ENCODE peak calls at places on chromosomes 4 and X, in four cellular contexts. Y, M, W and U are unnamed samples.
A peak's percentile ranks its signal among the peaks of the same experiment; 100 is the strongest.

GRCh38 chr4:73311428-73311827 is 52.8 kb upstream of the ANKRD17 start:
- DNase-seq in Y (peak; percentile 56), W (no peak), M (peak; percentile 61), U (peak; percentile 17)

GRCh38 chr4:165208322-165208652 is 926 bp downstream of the KLHL2 start:
- DNase-seq in M (no peak), Y (no peak), W (no peak), U (no peak)

GRCh38 chrX:18996536-18996935 is 12.6 kb upstream of the PHKA2 start:
- DNase-seq in Y (no peak), W (no peak), M (no peak), U (no peak)

GRCh38 chr4:145552181-145552822 is 66.9 kb upstream of the MMAA start:
- DNase-seq in M (no peak), W (no peak), Y (no peak), U (no peak)

GRCh38 chr4:10158355-10158942 is 41.9 kb upstream of the WDR1 start:
- DNase-seq in W (no peak), Y (peak; percentile 74), M (peak; percentile 63), U (no peak)

GRCh38 chr4:79574741-79575451 is 166.9 kb upstream of the GK2 start:
- DNase-seq in W (no peak), M (no peak), Y (no peak), U (no peak)

GRCh38 chr4:148061795-148062194 is 329.9 kb downstream of the ARHGAP10 start:
- DNase-seq in W (no peak), M (no peak), Y (no peak), U (no peak)

GRCh38 chr4:15754323-15754722 is 23.8 kb upstream of the CD38 start:
- DNase-seq in M (peak; percentile 48), Y (peak; percentile 68), W (no peak), U (no peak)

GRCh38 chrX:41952102-41952501 is 28.7 kb upstream of the CASK start:
- DNase-seq in Y (no peak), M (no peak), W (no peak), U (no peak)

GRCh38 chrX:68428431-68428830 is 4.9 kb downstream of the OPHN1 start:
- DNase-seq in M (peak; percentile 60), Y (peak; percentile 20), W (no peak), U (no peak)

GRCh38 chr4:30870513-30870912 is 150.3 kb downstream of the PCDH7 start:
- DNase-seq in Y (no peak), W (no peak), M (no peak), U (no peak)

GRCh38 chrX:26375346-26375745 is 159.4 kb downstream of the MAGEB5 start:
- DNase-seq in Y (no peak), M (no peak), W (no peak), U (no peak)

GRCh38 chrX:106014119-106014775 is 24.3 kb downstream of the SERPINA7 start:
- DNase-seq in Y (no peak), M (no peak), W (no peak), U (no peak)

GRCh38 chr4:3257125-3257690 is 8.2 kb downstream of the MSANTD1 start:
- DNase-seq in W (no peak), M (no peak), Y (no peak), U (no peak)

GRCh38 chrX:9349572-9350259 is 115.1 kb upstream of the TBL1X start:
- DNase-seq in W (no peak), Y (no peak), M (peak; percentile 27), U (no peak)

GRCh38 chrX:129981207-129981553 is 1.3 kb upstream of the BCORL1 start:
- DNase-seq in W (no peak), Y (no peak), M (no peak), U (no peak)

GRCh38 chr4:182286035-182286434 is 42.8 kb downstream of the TENM3 start:
- DNase-seq in M (no peak), W (no peak), Y (peak; percentile 13), U (no peak)

GRCh38 chr4:7224001-7224400 is 31.7 kb downstream of the SORCS2 start:
- DNase-seq in Y (no peak), W (no peak), M (no peak), U (no peak)

GRCh38 chr4:21811576-21811975 is 137.0 kb downstream of the KCNIP4 start:
- DNase-seq in W (peak; percentile 52), M (peak; percentile 64), Y (peak; percentile 68), U (no peak)

GRCh38 chr4:180664766-180665368 is 1578.3 kb upstream of the TENM3 start:
- DNase-seq in Y (peak; percentile 91), W (peak; percentile 17), M (peak; percentile 89), U (peak; percentile 29)

GRCh38 chr4:112321768-112322684 is 24.9 kb downstream of the ALPK1 start:
- DNase-seq in W (peak; percentile 8), M (peak; percentile 73), Y (peak; percentile 71), U (no peak)

GRCh38 chrX:9681011-9681410 is 84.6 kb downstream of the GPR143 start:
- DNase-seq in Y (no peak), M (no peak), W (no peak), U (no peak)

GRCh38 chrX:118726887-118727685 is at the start of gene IL13RA1:
- DNase-seq in Y (peak; percentile 90), W (no peak), M (peak; percentile 81), U (no peak)

GRCh38 chrX:9538544-9539045 is 73.7 kb downstream of the TBL1X start:
- DNase-seq in M (no peak), Y (peak; percentile 44), W (no peak), U (no peak)

GRCh38 chr4:88054229-88054628 is 46.8 kb downstream of the PKD2 start:
- DNase-seq in W (peak; percentile 26), Y (no peak), M (no peak), U (no peak)

GRCh38 chr4:94757192-94758140 is at the start of gene BMPR1B:
- DNase-seq in M (peak; percentile 64), W (no peak), Y (peak; percentile 70), U (no peak)

GRCh38 chr4:147103403-147103946 is 157.8 kb upstream of the TTC29 start:
- DNase-seq in W (peak; percentile 97), M (peak; percentile 96), Y (peak; percentile 90), U (peak; percentile 91)

GRCh38 chrX:107750263-107750662 is 25.3 kb downstream of the TSC22D3 start:
- DNase-seq in Y (no peak), M (no peak), W (no peak), U (no peak)

GRCh38 chrX:6382284-6382683 is 152.6 kb downstream of the VCX3A start:
- DNase-seq in W (no peak), M (no peak), Y (no peak), U (no peak)

GRCh38 chr4:104500452-104500851 is 5.8 kb upstream of the CXXC4 start:
- DNase-seq in W (no peak), Y (no peak), M (no peak), U (no peak)

GRCh38 chrX:10245219-10245618 is 88.4 kb downstream of the CLCN4 start:
- DNase-seq in M (no peak), Y (no peak), W (no peak), U (no peak)

GRCh38 chrX:49184294-49185061 is 1.7 kb downstream of the PRICKLE3 start:
- DNase-seq in W (peak; percentile 38), Y (peak; percentile 92), M (peak; percentile 91), U (no peak)

GRCh38 chr4:38322709-38323108 is 341.3 kb upstream of the KLF3 start:
- DNase-seq in M (peak; percentile 89), W (peak; percentile 41), Y (peak; percentile 89), U (no peak)

GRCh38 chr4:155071962-155072361 is 136.5 kb upstream of the NPY2R start:
- DNase-seq in M (no peak), W (no peak), Y (no peak), U (no peak)

GRCh38 chr4:8694651-8695151 is 102.1 kb downstream of the CPZ start:
- DNase-seq in W (no peak), M (no peak), Y (no peak), U (no peak)

GRCh38 chr4:19844436-19844835 is 407.3 kb upstream of the SLIT2 start:
- DNase-seq in W (no peak), Y (peak; percentile 78), M (peak; percentile 79), U (no peak)

GRCh38 chr4:123976285-123976684 is 579.7 kb downstream of the SPRY1 start:
- DNase-seq in M (peak; percentile 56), Y (peak; percentile 35), W (no peak), U (no peak)

GRCh38 chrX:14758029-14758491 is 114.8 kb downstream of the FANCB start:
- DNase-seq in M (no peak), Y (no peak), W (no peak), U (no peak)

GRCh38 chr4:75831856-75832405 is 70.3 kb downstream of the PPEF2 start:
- DNase-seq in W (no peak), Y (no peak), M (no peak), U (no peak)
- H3K4me3 ChIP-seq in W (no peak overlapping the region), Y (no peak overlapping the region), M (no peak overlapping the region), U (no peak overlapping the region)

GRCh38 chr4:6198768-6199343 is 1.5 kb downstream of the JAKMIP1 start:
- DNase-seq in M (no peak), W (no peak), Y (peak; percentile 25), U (no peak)

GRCh38 chr4:6201580-6202091 is 1.3 kb upstream of the JAKMIP1 start:
- DNase-seq in W (no peak), Y (no peak), M (no peak), U (no peak)

GRCh38 chr4:6199344-6199921 is 916 bp downstream of the JAKMIP1 start:
- DNase-seq in W (no peak), M (no peak), Y (no peak), U (no peak)

GRCh38 chr4:6200011-6200921 is at the start of gene JAKMIP1:
- DNase-seq in M (peak; percentile 47), W (no peak), Y (peak; percentile 71), U (no peak)

DNA sequence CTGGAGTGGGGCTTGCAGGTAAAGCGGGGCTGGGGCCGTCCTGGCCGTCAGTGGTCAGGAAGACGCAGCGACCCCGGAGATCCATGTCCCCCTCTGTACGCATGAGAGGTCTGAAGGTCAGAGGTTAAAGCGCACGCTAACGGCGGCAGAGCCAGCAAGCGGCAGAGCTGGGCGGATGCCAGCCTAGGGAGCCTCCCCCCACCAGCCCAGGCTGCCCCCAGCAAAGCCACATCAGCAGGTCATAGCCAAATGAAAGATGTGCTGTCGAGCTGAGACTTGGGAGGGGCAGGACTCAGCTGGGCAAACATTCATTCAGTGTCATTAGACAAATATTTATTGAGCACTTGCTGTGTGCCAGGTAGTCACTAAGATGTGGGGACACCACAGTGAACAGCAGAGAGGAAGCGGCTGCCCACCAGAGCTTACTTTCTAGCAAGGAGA is 593 bp upstream of the JAKMIP1 start:
- DNase-seq in Y (no peak), M (no peak), W (no peak), U (no peak)
- H3K4me3 ChIP-seq in Y (peak overlapping the region; percentile 95), M (no peak overlapping the region), W (no peak overlapping the region), U (no peak overlapping the region)

GRCh38 chr4:52664479-52664878 is 5.4 kb upstream of the USP46 start:
- DNase-seq in W (no peak), M (no peak), Y (no peak), U (no peak)
- H3K4me3 ChIP-seq in W (no peak overlapping the region), M (no peak overlapping the region), Y (no peak overlapping the region), U (no peak overlapping the region)

GRCh38 chrX:57595381-57595811 is 3.6 kb downstream of the ZXDB start:
- DNase-seq in Y (peak; percentile 83), W (peak; percentile 37), M (peak; percentile 77), U (peak; percentile 36)
- H3K4me3 ChIP-seq in Y (no peak overlapping the region), W (no peak overlapping the region), M (peak overlapping the region; percentile 43), U (peak overlapping the region; percentile 23)

DNA sequence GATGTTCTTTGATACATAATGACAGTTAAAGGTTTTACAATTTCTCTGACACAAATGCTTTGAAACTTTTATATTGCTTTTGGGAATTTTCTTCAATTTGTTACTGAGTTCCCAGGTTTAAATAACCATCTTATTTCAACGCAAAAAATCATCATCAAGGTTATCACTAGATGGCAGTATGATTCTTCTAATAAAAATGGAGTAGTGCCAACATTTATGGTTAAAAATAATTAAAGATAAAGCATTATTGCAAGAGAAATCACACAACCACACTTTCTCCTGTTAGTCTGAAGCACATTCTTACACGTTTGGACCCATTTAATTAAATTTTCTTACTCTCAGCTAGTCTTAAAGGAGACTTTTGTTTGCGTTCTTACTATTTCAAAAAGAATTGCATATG is 611.3 kb upstream of the CPXCR1 start:
- DNase-seq in Y (peak; percentile 0), W (no peak), M (peak; percentile 1), U (no peak)
- H3K4me3 ChIP-seq in Y (no peak overlapping the region), W (no peak overlapping the region), M (no peak overlapping the region), U (no peak overlapping the region)